ENCODE peak calls at places on chromosome 4, in five cellular contexts. K, Y, N, C and W are unnamed samples.

GRCh38 chr4:151603377-151603776 is 157.4 kb downstream of the GATB start:
- DNase-seq in Y (no peak), K (no peak), N (no peak), C (no peak), W (no peak)

GRCh38 chr4:125388653-125389052 is 73.9 kb downstream of the FAT4 start:
- DNase-seq in C (no peak), K (no peak), N (peak; percentile 86), Y (no peak), W (no peak)

GRCh38 chr4:14168919-14169318 is 541.4 kb upstream of the BOD1L1 start:
- DNase-seq in C (no peak), Y (no peak), K (peak; percentile 17), N (peak; percentile 85), W (peak; percentile 48)

GRCh38 chr4:79408063-79408462 is at the start of gene GK2:
- DNase-seq in K (no peak), N (no peak), Y (no peak), C (no peak), W (no peak)

GRCh38 chr4:161186750-161187149 is 977.0 kb downstream of the FSTL5 start:
- DNase-seq in Y (no peak), K (no peak), N (no peak), C (no peak), W (no peak)

GRCh38 chr4:14910411-14910810 is 91.9 kb upstream of the CPEB2 start:
- DNase-seq in K (no peak), C (no peak), Y (no peak), N (no peak), W (no peak)

GRCh38 chr4:166017804-166018203 is 144.8 kb downstream of the TLL1 start:
- DNase-seq in Y (no peak), C (no peak), N (peak; percentile 30), K (no peak), W (no peak)

GRCh38 chr4:146049802-146050201 is 111.2 kb upstream of the ZNF827 start:
- DNase-seq in N (no peak), Y (no peak), K (no peak), C (no peak), W (no peak)

GRCh38 chr4:154490589-154491340 is 834 bp downstream of the DCHS2 start:
- DNase-seq in K (peak; percentile 49), Y (no peak), N (no peak), C (no peak), W (no peak)

GRCh38 chr4:150297861-150298474 is 219.7 kb downstream of the DCLK2 start:
- DNase-seq in K (peak; percentile 68), C (no peak), N (peak; percentile 53), Y (no peak), W (no peak)

GRCh38 chr4:185244763-185245162 is 35.4 kb downstream of the SNX25 start:
- DNase-seq in C (no peak), Y (no peak), K (no peak), N (no peak), W (no peak)

GRCh38 chr4:181959121-181959520 is 284.1 kb upstream of the TENM3 start:
- DNase-seq in C (no peak), N (peak; percentile 94), K (no peak), Y (no peak), W (no peak)

GRCh38 chr4:24063771-24064170 is 173.9 kb upstream of the PPARGC1A start:
- DNase-seq in N (no peak), C (no peak), K (no peak), Y (no peak), W (peak; percentile 19)

GRCh38 chr4:48748949-48749596 is 31.0 kb downstream of the FRYL start:
- DNase-seq in C (no peak), Y (no peak), N (peak; percentile 17), K (peak; percentile 12), W (no peak)

GRCh38 chr4:2842667-2843022 is 999 bp upstream of the ADD1 start:
- DNase-seq in K (no peak), C (no peak), Y (no peak), N (peak; percentile 10), W (no peak)

GRCh38 chr4:172134536-172134935 is 321.3 kb downstream of the GALNTL6 start:
- DNase-seq in C (no peak), K (no peak), Y (no peak), N (peak; percentile 40), W (no peak)

GRCh38 chr4:64385177-64385549 is 24.1 kb downstream of the TECRL start:
- DNase-seq in Y (no peak), K (no peak), N (no peak), C (no peak), W (peak; percentile 68)

GRCh38 chr4:179307297-179308136 is 1865.3 kb upstream of the AGA start:
- DNase-seq in C (no peak), Y (no peak), N (peak; percentile 27), K (peak; percentile 63), W (no peak)

GRCh38 chr4:63296773-63297172 is 1112.5 kb downstream of the TECRL start:
- DNase-seq in Y (no peak), C (no peak), K (peak; percentile 15), N (no peak), W (no peak)

GRCh38 chr4:3308691-3309090 is 15.9 kb downstream of the RGS12 start:
- DNase-seq in Y (no peak), C (no peak), N (no peak), K (no peak), W (no peak)

GRCh38 chr4:1825326-1825725 is 30.6 kb downstream of the LETM1 start:
- DNase-seq in N (no peak), Y (no peak), K (no peak), C (no peak), W (no peak)

GRCh38 chr4:152817331-152817730 is 37.6 kb downstream of the ARFIP1 start:
- DNase-seq in N (no peak), K (no peak), Y (no peak), C (no peak), W (no peak)

GRCh38 chr4:150582101-150582565 is at the start of gene MAB21L2:
- DNase-seq in N (peak; percentile 58), Y (no peak), C (no peak), K (peak; percentile 16), W (no peak)

DNA sequence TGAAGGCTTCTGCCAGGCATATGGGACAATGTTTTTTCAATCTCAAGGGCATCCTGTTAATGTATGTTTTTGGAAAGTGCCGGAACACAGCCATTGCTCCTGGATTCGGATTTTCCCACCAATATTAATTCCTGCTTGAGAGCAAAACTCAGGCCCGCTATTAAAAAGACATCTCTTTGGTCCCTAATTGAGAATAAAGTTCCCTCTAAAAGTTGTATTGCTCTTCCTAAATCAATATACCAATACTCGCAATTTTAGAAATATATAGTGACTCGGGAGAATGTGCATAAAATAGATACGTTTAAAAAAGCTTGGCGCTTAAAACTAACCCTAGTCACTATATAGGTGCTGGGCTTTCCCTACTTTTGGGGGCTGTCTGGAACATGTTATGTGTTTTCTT is 15.5 kb upstream of the PITX2 start:
- DNase-seq in Y (no peak), K (no peak), N (no peak), C (no peak), W (no peak)
- H3K27me3 ChIP-seq in Y (peaks cover 13% of the 10 kb centered on the region), K (peaks cover 76% of the 10 kb centered on the region), N (peaks cover 77% of the 10 kb centered on the region), C (peaks cover 46% of the 10 kb centered on the region), W (peaks cover 77% of the 10 kb centered on the region)

GRCh38 chr4:8556341-8557150 is 23.6 kb upstream of the GPR78 start:
- DNase-seq in K (no peak), Y (no peak), N (no peak), C (no peak), W (no peak)

GRCh38 chr4:8557151-8558076 is 22.8 kb upstream of the GPR78 start:
- DNase-seq in Y (no peak), C (no peak), K (no peak), N (no peak), W (no peak)

GRCh38 chr4:8559524-8560264 is 20.5 kb upstream of the GPR78 start:
- DNase-seq in N (no peak), K (no peak), C (no peak), Y (no peak), W (no peak)

GRCh38 chr4:8559011-8559410 is 21.2 kb upstream of the GPR78 start:
- DNase-seq in N (no peak), C (no peak), Y (no peak), K (no peak), W (no peak)

DNA sequence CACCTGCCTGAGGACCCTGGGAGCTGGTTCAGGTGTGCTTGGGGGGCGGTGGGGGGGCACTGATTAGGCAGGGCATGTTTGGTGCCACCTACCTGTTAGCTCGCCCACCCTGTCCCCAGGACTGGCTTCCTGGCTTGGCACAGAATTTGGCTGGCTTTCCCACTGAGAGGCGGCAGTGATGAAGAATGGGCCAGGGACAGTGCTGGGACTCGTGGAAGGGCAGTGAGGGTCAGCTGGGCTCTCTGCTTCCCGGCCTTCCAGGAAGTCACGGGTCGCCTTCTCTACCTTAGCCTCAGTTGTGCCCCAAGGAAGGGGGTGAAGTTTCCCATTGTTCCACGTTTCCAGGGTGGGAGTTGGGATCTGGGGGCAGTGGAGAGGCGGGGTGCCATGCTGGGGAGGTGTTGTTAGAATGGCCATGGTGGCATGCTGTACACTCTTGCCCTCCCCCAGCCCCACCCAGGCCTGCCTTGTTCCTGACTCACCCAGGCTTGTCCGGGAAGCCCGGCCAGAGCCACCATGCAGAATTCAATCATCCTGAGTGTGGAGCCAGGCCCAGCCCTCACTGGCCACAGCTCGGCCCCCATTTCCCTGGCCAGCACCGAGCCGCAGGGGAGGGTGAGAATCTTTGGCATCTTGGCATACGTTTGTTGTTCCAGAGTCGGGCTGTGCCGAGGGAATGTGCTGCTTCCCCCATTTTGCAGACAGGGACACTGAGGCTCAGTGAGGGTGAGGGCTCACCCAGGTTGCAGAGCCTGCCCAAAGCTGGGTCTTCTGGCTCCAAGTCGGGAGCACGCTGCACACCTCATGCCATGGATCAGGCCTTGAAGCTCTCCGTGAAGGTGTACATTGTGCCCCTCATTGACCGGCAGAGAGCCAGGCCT is 21.9 kb upstream of the GPR78 start:
- DNase-seq in C (no peak), Y (no peak), N (peak; percentile 64), K (no peak), W (peak; percentile 9)
- H3K27me3 ChIP-seq in C (no peaks in the 10 kb centered on the region), Y (no peaks in the 10 kb centered on the region), N (no peaks in the 10 kb centered on the region), K (no peaks in the 10 kb centered on the region), W (no peaks in the 10 kb centered on the region)

GRCh38 chr4:169222768-169223167 is 48.0 kb downstream of the SH3RF1 start:
- DNase-seq in Y (no peak), N (no peak), K (peak; percentile 36), C (no peak), W (no peak)

GRCh38 chr4:169219440-169219839 is 51.3 kb downstream of the SH3RF1 start:
- DNase-seq in Y (no peak), C (no peak), N (no peak), K (no peak), W (no peak)

GRCh38 chr4:169221662-169222061 is 49.1 kb downstream of the SH3RF1 start:
- DNase-seq in N (no peak), Y (no peak), C (no peak), K (no peak), W (no peak)

GRCh38 chr4:169220854-169221311 is 49.9 kb downstream of the SH3RF1 start:
- DNase-seq in C (no peak), N (no peak), Y (no peak), K (no peak), W (no peak)

DNA sequence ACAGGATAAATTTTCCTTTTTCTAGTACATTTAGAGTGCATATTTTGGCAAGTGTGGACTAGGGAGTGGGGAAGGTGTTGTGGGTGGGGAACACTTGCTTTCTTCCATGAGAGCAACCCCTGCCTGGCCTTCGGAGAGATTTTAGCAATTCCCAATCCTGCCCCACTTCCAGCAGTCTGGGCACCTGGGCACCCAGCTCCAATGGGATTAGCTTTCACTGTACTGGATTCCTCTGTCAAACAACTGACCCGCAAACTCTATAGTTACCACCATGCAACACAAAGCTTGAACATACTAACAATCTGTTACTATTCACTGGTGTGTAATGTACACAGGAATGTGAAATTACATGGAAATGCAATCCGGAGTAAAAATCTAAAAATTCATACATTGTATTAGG is 50.3 kb downstream of the SH3RF1 start:
- DNase-seq in N (no peak), K (no peak), Y (no peak), C (no peak), W (no peak)
- H3K27me3 ChIP-seq in N (no peaks in the 10 kb centered on the region), K (no peaks in the 10 kb centered on the region), Y (no peaks in the 10 kb centered on the region), C (no peaks in the 10 kb centered on the region), W (no peaks in the 10 kb centered on the region)

GRCh38 chr4:139191373-139191772 is 14.4 kb upstream of the ELF2 start:
- DNase-seq in K (no peak), C (no peak), Y (no peak), N (peak; percentile 43), W (no peak)
- H3K27me3 ChIP-seq in K (no peaks in the 10 kb centered on the region), C (no peaks in the 10 kb centered on the region), Y (no peaks in the 10 kb centered on the region), N (no peaks in the 10 kb centered on the region), W (no peaks in the 10 kb centered on the region)